ENCODE peak calls at places on chromosome X, in nine cellular contexts. X is cardiac muscle cell, K is sciatic nerve, E is NCI-H460, D is dermis blood vessel endothelial cell, M is SK-N-SH, N is left cardiac atrium, Q is activated T-cell treated with anti-CD3 and anti-CD28 coated beads for 48 hours, V is T-helper 9 cell. O is an unnamed sample.

GRCh38 chrX:33725556-33726232 is 406.4 kb downstream of the FAM47A start:
- DNase-seq in X (peak; percentile 83), K (no peak), E (peak; percentile 14), D (no peak), M (no peak), N (peak; percentile 26), Q (no peak), V (no peak), O (no peak)

GRCh38 chrX:106247162-106247561 is 79.1 kb downstream of the PWWP3B start:
- DNase-seq in X (no peak), K (no peak), E (no peak), D (no peak), M (no peak), N (no peak), Q (no peak), V (no peak), O (no peak)

GRCh38 chrX:1323315-1323714 is 13.3 kb upstream of the IL3RA start:
- DNase-seq in X (peak; percentile 49), K (peak; percentile 66), E (peak; percentile 74), D (peak; percentile 87), M (peak; percentile 38), N (peak; percentile 46), Q (peak; percentile 56), V (peak; percentile 19), O (peak; percentile 84)

GRCh38 chrX:23752740-23753435 is 9.8 kb upstream of the ACOT9 start:
- DNase-seq in X (no peak), K (no peak), E (no peak), D (peak; percentile 58), M (no peak), N (no peak), Q (no peak), V (no peak), O (no peak)

GRCh38 chrX:108584617-108585211 is 145.1 kb downstream of the COL4A5 start:
- DNase-seq in X (peak; percentile 2), K (no peak), E (peak; percentile 35), D (peak; percentile 31), M (peak; percentile 2), N (no peak), Q (no peak), V (no peak), O (peak; percentile 23)

GRCh38 chrX:19846995-19847790 is 40.2 kb downstream of the SH3KBP1 start:
- DNase-seq in X (no peak), K (no peak), E (no peak), D (peak; percentile 40), M (no peak), N (peak; percentile 50), Q (peak; percentile 21), V (no peak), O (peak; percentile 3)

GRCh38 chrX:107135076-107135964 is 16.7 kb upstream of the RBM41 start:
- DNase-seq in X (no peak), K (no peak), E (peak; percentile 64), D (peak; percentile 2), M (no peak), N (no peak), Q (no peak), V (no peak), O (peak; percentile 26)

GRCh38 chrX:2584659-2585470 is 84.1 kb upstream of the DHRSX start:
- DNase-seq in X (no peak), K (no peak), E (no peak), D (no peak), M (no peak), N (no peak), Q (no peak), V (no peak), O (no peak)

GRCh38 chrX:118634336-118634735 is 93.1 kb upstream of the IL13RA1 start:
- DNase-seq in X (no peak), K (no peak), E (no peak), D (no peak), M (no peak), N (no peak), Q (no peak), V (no peak), O (no peak)

GRCh38 chrX:16671005-16671404 is 21.0 kb downstream of the S100G start:
- DNase-seq in X (peak; percentile 48), K (no peak), E (peak; percentile 13), D (peak; percentile 75), M (peak; percentile 60), N (no peak), Q (no peak), V (no peak), O (peak; percentile 42)

GRCh38 chrX:2450681-2451080 is 50.1 kb downstream of the DHRSX start:
- DNase-seq in X (no peak), K (no peak), E (no peak), D (no peak), M (no peak), N (no peak), Q (no peak), V (no peak), O (no peak)

GRCh38 chrX:119676949-119677653 is 15.9 kb downstream of the SEPTIN6 start:
- DNase-seq in X (no peak), K (no peak), E (no peak), D (no peak), M (no peak), N (no peak), Q (no peak), V (no peak), O (no peak)

GRCh38 chrX:43949669-43950068 is 23.5 kb downstream of the NDP start:
- DNase-seq in X (peak; percentile 67), K (no peak), E (peak; percentile 33), D (peak; percentile 46), M (no peak), N (peak; percentile 27), Q (peak; percentile 9), V (peak; percentile 9), O (peak; percentile 40)

GRCh38 chrX:32893751-32894150 is 317.6 kb downstream of the DMD start:
- DNase-seq in X (no peak), K (no peak), E (no peak), D (no peak), M (no peak), N (no peak), Q (no peak), V (no peak), O (peak; percentile 0)

GRCh38 chrX:74232859-74233258 is 71.1 kb upstream of the ZCCHC13 start:
- DNase-seq in X (no peak), K (no peak), E (peak; percentile 37), D (peak; percentile 68), M (peak; percentile 5), N (no peak), Q (no peak), V (no peak), O (no peak)

GRCh38 chrX:134171661-134172587 is 65.1 kb upstream of the CCDC160 start:
- DNase-seq in X (peak; percentile 75), K (peak; percentile 67), E (no peak), D (peak; percentile 13), M (peak; percentile 64), N (peak; percentile 39), Q (peak; percentile 33), V (no peak), O (no peak)

GRCh38 chrX:118666521-118666920 is 60.9 kb upstream of the IL13RA1 start:
- DNase-seq in X (no peak), K (no peak), E (no peak), D (no peak), M (no peak), N (no peak), Q (no peak), V (no peak), O (peak; percentile 10)

GRCh38 chrX:77014655-77015377 is 432.4 kb upstream of the FGF16 start:
- DNase-seq in X (peak; percentile 60), K (no peak), E (no peak), D (no peak), M (peak; percentile 11), N (no peak), Q (no peak), V (no peak), O (no peak)

GRCh38 chrX:68693481-68694410 is 46.3 kb downstream of the STARD8 start:
- DNase-seq in X (peak; percentile 82), K (peak; percentile 86), E (peak; percentile 11), D (peak; percentile 76), M (peak; percentile 90), N (peak; percentile 90), Q (no peak), V (no peak), O (no peak)

GRCh38 chrX:262391-262909 is 18.7 kb upstream of the PLCXD1 start:
- DNase-seq in X (no peak), K (no peak), E (no peak), D (no peak), M (no peak), N (peak; percentile 5), Q (no peak), V (no peak), O (peak; percentile 70)

GRCh38 chrX:129779747-129780146 is at the start of gene SASH3:
- DNase-seq in X (no peak), K (peak; percentile 66), E (no peak), D (no peak), M (no peak), N (peak; percentile 61), Q (peak; percentile 55), V (peak; percentile 52), O (no peak)

GRCh38 chrX:40964633-40965586 is 120.3 kb upstream of the USP9X start:
- DNase-seq in X (no peak), K (no peak), E (no peak), D (no peak), M (no peak), N (no peak), Q (no peak), V (no peak), O (no peak)

GRCh38 chrX:47619486-47620302 is at the start of gene SYN1:
- DNase-seq in X (peak; percentile 88), K (peak; percentile 88), E (peak; percentile 71), D (peak; percentile 84), M (peak; percentile 94), N (peak; percentile 86), Q (peak; percentile 75), V (peak; percentile 69), O (peak; percentile 64)

GRCh38 chrX:72021975-72022374 is 109.7 kb downstream of the RTL5 start:
- DNase-seq in X (no peak), K (no peak), E (peak; percentile 7), D (peak; percentile 48), M (no peak), N (no peak), Q (no peak), V (no peak), O (no peak)

GRCh38 chrX:8692886-8693285 is 39.1 kb downstream of the ANOS1 start:
- DNase-seq in X (no peak), K (no peak), E (no peak), D (no peak), M (no peak), N (no peak), Q (no peak), V (no peak), O (no peak)

GRCh38 chrX:131779313-131779712 is 235.4 kb downstream of the OR13H1 start:
- DNase-seq in X (no peak), K (no peak), E (no peak), D (no peak), M (no peak), N (no peak), Q (no peak), V (no peak), O (no peak)

GRCh38 chrX:25531096-25531495 is 515.3 kb upstream of the ARX start:
- DNase-seq in X (no peak), K (no peak), E (no peak), D (no peak), M (no peak), N (no peak), Q (no peak), V (no peak), O (no peak)

GRCh38 chrX:140229187-140229586 is 263.9 kb upstream of the CXorf66 start:
- DNase-seq in X (no peak), K (no peak), E (no peak), D (no peak), M (no peak), N (no peak), Q (no peak), V (no peak), O (no peak)

GRCh38 chrX:56733459-56734046 is 4.5 kb downstream of the NBDY start:
- DNase-seq in X (peak; percentile 41), K (peak; percentile 73), E (peak; percentile 61), D (peak; percentile 58), M (peak; percentile 41), N (peak; percentile 47), Q (peak; percentile 19), V (peak; percentile 51), O (peak; percentile 16)

GRCh38 chrX:44619039-44619438 is 76.4 kb upstream of the FUNDC1 start:
- DNase-seq in X (no peak), K (no peak), E (no peak), D (no peak), M (no peak), N (no peak), Q (no peak), V (no peak), O (no peak)

GRCh38 chrX:1442724-1443367 is 9.9 kb downstream of the ASMTL start:
- DNase-seq in X (no peak), K (peak; percentile 25), E (no peak), D (no peak), M (no peak), N (peak; percentile 10), Q (no peak), V (no peak), O (no peak)